ENCODE peak calls at places on chromosomes 5 and 9, in five cellular contexts. U is COR-L47; C is stimulated activated CD4-positive, alpha-beta T cell treated with anti-CD3 and anti-CD28 coated beads, Interleukin-2, amount 100 ng/mL, for 48 hours; Q is hypothalamus; K is AG09319. W is an unnamed sample.

GRCh38 chr9:129069128-129069824 is 11.6 kb upstream of the DOLPP1 start:
- DNase-seq in U (no peak), C (peak; percentile 40), Q (no peak), K (no peak), W (no peak)

GRCh38 chr5:83031391-83031790 is 45.8 kb downstream of the TMEM167A start:
- DNase-seq in U (no peak), C (no peak), Q (no peak), K (no peak), W (no peak)

GRCh38 chr5:122311888-122312669 is at the start of gene SNCAIP:
- DNase-seq in U (peak; percentile 29), C (peak; percentile 0), Q (no peak), K (no peak), W (peak; percentile 56)

GRCh38 chr9:105313238-105313637 is 68.8 kb downstream of the SLC44A1 start:
- DNase-seq in U (peak; percentile 67), C (no peak), Q (no peak), K (no peak), W (no peak)

GRCh38 chr5:174425271-174425963 is 299.0 kb upstream of the MSX2 start:
- DNase-seq in U (no peak), C (no peak), Q (no peak), K (no peak), W (no peak)

GRCh38 chr5:51018423-51018822 is 352.0 kb downstream of the PARP8 start:
- DNase-seq in U (no peak), C (no peak), Q (no peak), K (no peak), W (no peak)

GRCh38 chr9:21709464-21710058 is 92.9 kb upstream of the MTAP start:
- DNase-seq in U (peak; percentile 40), C (peak; percentile 67), Q (no peak), K (no peak), W (peak; percentile 57)

GRCh38 chr5:51382508-51382758 is 815 bp upstream of the ISL1 start:
- DNase-seq in U (no peak), C (no peak), Q (no peak), K (no peak), W (no peak)

GRCh38 chr9:137175345-137175961 is 3.6 kb upstream of the TMEM210 start:
- DNase-seq in U (no peak), C (no peak), Q (no peak), K (no peak), W (no peak)

GRCh38 chr9:131470581-131470991 is 32.1 kb upstream of the POMT1 start:
- DNase-seq in U (no peak), C (no peak), Q (no peak), K (no peak), W (peak; percentile 14)

GRCh38 chr9:8825600-8826147 is 1026.1 kb upstream of the DMAC1 start:
- DNase-seq in U (no peak), C (no peak), Q (no peak), K (no peak), W (no peak)

GRCh38 chr9:37617837-37618236 is 25.4 kb upstream of the TOMM5 start:
- DNase-seq in U (peak; percentile 90), C (no peak), Q (no peak), K (no peak), W (no peak)

GRCh38 chr9:79572891-79573696 is 1.3 kb downstream of the TLE4 start:
- DNase-seq in U (no peak), C (no peak), Q (peak; percentile 46), K (no peak), W (no peak)

W was measured in Caco-2.